ENCODE peak calls at places on chromosomes 1 and 21, in eight cellular contexts. T, R, N, V, Q, J, I and X are unnamed samples.

GRCh38 chr1:234601217-234602017 is 8.6 kb downstream of the IRF2BP2 start:
- DNase-seq in T (peak), R (peak), N (no peak), V (peak), Q (peak), J (no peak), I (peak), X (no peak)

GRCh38 chr1:77652179-77652745 is 30.2 kb downstream of the ZZZ3 start:
- DNase-seq in T (no peak), R (no peak), N (no peak), V (peak), Q (no peak), J (no peak), I (peak), X (no peak)

GRCh38 chr1:191368891-191369654 is 789.2 kb upstream of the RGS18 start:
- DNase-seq in T (peak), R (no peak), N (no peak), V (no peak), Q (no peak), J (no peak), I (no peak), X (no peak)

GRCh38 chr1:119010201-119010600 is 22.1 kb upstream of the TBX15 start:
- DNase-seq in T (no peak), R (no peak), N (no peak), V (peak), Q (no peak), J (no peak), I (peak), X (no peak)

GRCh38 chr1:156062189-156062588 is 1.2 kb downstream of the RAB25 start:
- DNase-seq in T (no peak), R (no peak), N (no peak), V (no peak), Q (peak), J (no peak), I (peak), X (no peak)

GRCh38 chr1:15870421-15870820 is 22.9 kb downstream of the SPEN start:
- DNase-seq in T (no peak), R (no peak), N (no peak), V (peak), Q (no peak), J (no peak), I (no peak), X (no peak)

GRCh38 chr1:70807088-70807664 is 240.4 kb downstream of the PTGER3 start:
- DNase-seq in T (no peak), R (no peak), N (no peak), V (no peak), Q (no peak), J (no peak), I (no peak), X (no peak)

GRCh38 chr1:181396811-181397210 is 86.5 kb upstream of the CACNA1E start:
- DNase-seq in T (no peak), R (no peak), N (no peak), V (no peak), Q (no peak), J (no peak), I (no peak), X (no peak)

GRCh38 chr1:248695451-248696132 is 7.0 kb downstream of the OR14I1 start:
- DNase-seq in T (no peak), R (no peak), N (no peak), V (peak), Q (no peak), J (no peak), I (peak), X (no peak)

GRCh38 chr1:35559317-35559944 is 1.8 kb downstream of the NCDN start:
- DNase-seq in T (no peak), R (no peak), N (no peak), V (no peak), Q (no peak), J (no peak), I (no peak), X (no peak)

GRCh38 chr1:222817529-222817928 is 2.7 kb downstream of the DISP1 start:
- DNase-seq in T (peak), R (no peak), N (no peak), V (peak), Q (peak), J (peak), I (peak), X (peak)

GRCh38 chr1:178818416-178818815 is 52.5 kb downstream of the ANGPTL1 start:
- DNase-seq in T (no peak), R (no peak), N (no peak), V (peak), Q (peak), J (no peak), I (peak), X (no peak)

GRCh38 chr1:206544562-206545257 is 37.4 kb downstream of the RASSF5 start:
- DNase-seq in T (peak), R (peak), N (peak), V (peak), Q (peak), J (peak), I (peak), X (peak)

GRCh38 chr1:28437260-28437923 is 67.9 kb downstream of the PHACTR4 start:
- DNase-seq in T (peak), R (no peak), N (no peak), V (peak), Q (peak), J (peak), I (peak), X (no peak)

GRCh38 chr1:7687411-7687810 is 83.7 kb upstream of the VAMP3 start:
- DNase-seq in T (no peak), R (no peak), N (no peak), V (no peak), Q (no peak), J (no peak), I (no peak), X (no peak)

GRCh38 chr1:222736972-222737371 is at the start of gene FAM177B:
- DNase-seq in T (no peak), R (no peak), N (no peak), V (no peak), Q (peak), J (no peak), I (no peak), X (no peak)

GRCh38 chr1:234778215-234779159 is 168.5 kb upstream of the IRF2BP2 start:
- DNase-seq in T (peak), R (peak), N (peak), V (no peak), Q (peak), J (no peak), I (no peak), X (no peak)

GRCh38 chr1:208595745-208596144 is 351.6 kb upstream of the PLXNA2 start:
- DNase-seq in T (no peak), R (no peak), N (no peak), V (no peak), Q (peak), J (no peak), I (peak), X (no peak)

GRCh38 chr21:45893166-45894106 is 88.1 kb upstream of the COL6A1 start:
- DNase-seq in T (no peak), R (no peak), N (peak), V (no peak), Q (no peak), J (no peak), I (no peak), X (no peak)

GRCh38 chr1:6985528-6986276 is 200.4 kb downstream of the CAMTA1 start:
- DNase-seq in T (no peak), R (no peak), N (no peak), V (no peak), Q (no peak), J (no peak), I (no peak), X (no peak)

GRCh38 chr1:147238053-147238902 is 4.2 kb upstream of the CHD1L start:
- DNase-seq in T (no peak), R (no peak), N (no peak), V (no peak), Q (peak), J (no peak), I (no peak), X (no peak)

GRCh38 chr1:33454646-33455282 is 17.7 kb upstream of the ZSCAN20 start:
- DNase-seq in T (no peak), R (no peak), N (no peak), V (no peak), Q (no peak), J (no peak), I (peak), X (no peak)

GRCh38 chr21:32572574-32573420 is 12.5 kb downstream of the TCP10L start:
- DNase-seq in T (no peak), R (no peak), N (no peak), V (no peak), Q (no peak), J (no peak), I (no peak), X (no peak)

GRCh38 chr1:40315239-40315794 is 1.8 kb downstream of the COL9A2 start:
- DNase-seq in T (peak), R (peak), N (peak), V (peak), Q (peak), J (peak), I (peak), X (peak)

GRCh38 chr1:24284156-24284471 is 35.0 kb upstream of the GRHL3 start:
- DNase-seq in T (no peak), R (no peak), N (no peak), V (no peak), Q (no peak), J (peak), I (peak), X (no peak)

GRCh38 chr1:241990040-241990439 is 8.9 kb downstream of the MAP1LC3C start:
- DNase-seq in T (no peak), R (peak), N (peak), V (peak), Q (peak), J (peak), I (peak), X (no peak)

GRCh38 chr1:11940260-11940921 is 5.9 kb downstream of the PLOD1 start:
- DNase-seq in T (no peak), R (no peak), N (no peak), V (no peak), Q (peak), J (no peak), I (no peak), X (no peak)

GRCh38 chr1:14263207-14263606 is 335.3 kb upstream of the KAZN start:
- DNase-seq in T (no peak), R (no peak), N (no peak), V (no peak), Q (no peak), J (no peak), I (no peak), X (no peak)

GRCh38 chr21:34073749-34074282 is 438 bp downstream of the MRPS6 start:
- DNase-seq in T (peak), R (peak), N (peak), V (no peak), Q (peak), J (no peak), I (no peak), X (peak)

GRCh38 chr1:21329209-21329844 is 39.1 kb upstream of the ECE1 start:
- DNase-seq in T (no peak), R (peak), N (no peak), V (no peak), Q (peak), J (peak), I (no peak), X (no peak)

GRCh38 chr1:1199961-1200875 is 6.2 kb downstream of the TNFRSF18 start:
- DNase-seq in T (no peak), R (peak), N (peak), V (no peak), Q (no peak), J (no peak), I (no peak), X (no peak)

GRCh38 chr1:151512801-151513625 is 1.8 kb downstream of the CGN start:
- DNase-seq in T (peak), R (peak), N (no peak), V (no peak), Q (peak), J (no peak), I (no peak), X (no peak)

GRCh38 chr1:226255380-226255779 is 31.9 kb downstream of the MIXL1 start:
- DNase-seq in T (no peak), R (no peak), N (no peak), V (peak), Q (no peak), J (no peak), I (peak), X (no peak)

GRCh38 chr21:44509539-44509938 is 30.5 kb downstream of the KRTAP10-1 start:
- DNase-seq in T (peak), R (no peak), N (no peak), V (no peak), Q (no peak), J (peak), I (no peak), X (peak)
- TF ChIP-seq CTCF in T (no peak), R (peak), N (no peak), V (no peak), Q (no peak), J (peak), I (no peak), X (peak)

GRCh38 chr1:244231193-244231571 is 180.1 kb downstream of the ZBTB18 start:
- DNase-seq in T (no peak), R (peak), N (no peak), V (peak), Q (no peak), J (no peak), I (peak), X (no peak)

GRCh38 chr1:244236101-244236500 is 185.0 kb downstream of the ZBTB18 start:
- DNase-seq in T (no peak), R (no peak), N (no peak), V (no peak), Q (no peak), J (no peak), I (peak), X (no peak)

GRCh38 chr1:244230470-244230869 is 179.4 kb downstream of the ZBTB18 start:
- DNase-seq in T (no peak), R (no peak), N (no peak), V (no peak), Q (no peak), J (no peak), I (no peak), X (no peak)

GRCh38 chr1:244234009-244234643 is 183.0 kb downstream of the ZBTB18 start:
- DNase-seq in T (peak), R (peak), N (no peak), V (no peak), Q (no peak), J (no peak), I (no peak), X (peak)

GRCh38 chr1:244231572-244232315 is 180.7 kb downstream of the ZBTB18 start:
- DNase-seq in T (peak), R (peak), N (peak), V (peak), Q (no peak), J (no peak), I (peak), X (no peak)
- H3K4me3 ChIP-seq in T (peak), R (no peak), N (no peak), V (no peak), Q (no peak), J (no peak), I (peak), X (no peak)

DNA sequence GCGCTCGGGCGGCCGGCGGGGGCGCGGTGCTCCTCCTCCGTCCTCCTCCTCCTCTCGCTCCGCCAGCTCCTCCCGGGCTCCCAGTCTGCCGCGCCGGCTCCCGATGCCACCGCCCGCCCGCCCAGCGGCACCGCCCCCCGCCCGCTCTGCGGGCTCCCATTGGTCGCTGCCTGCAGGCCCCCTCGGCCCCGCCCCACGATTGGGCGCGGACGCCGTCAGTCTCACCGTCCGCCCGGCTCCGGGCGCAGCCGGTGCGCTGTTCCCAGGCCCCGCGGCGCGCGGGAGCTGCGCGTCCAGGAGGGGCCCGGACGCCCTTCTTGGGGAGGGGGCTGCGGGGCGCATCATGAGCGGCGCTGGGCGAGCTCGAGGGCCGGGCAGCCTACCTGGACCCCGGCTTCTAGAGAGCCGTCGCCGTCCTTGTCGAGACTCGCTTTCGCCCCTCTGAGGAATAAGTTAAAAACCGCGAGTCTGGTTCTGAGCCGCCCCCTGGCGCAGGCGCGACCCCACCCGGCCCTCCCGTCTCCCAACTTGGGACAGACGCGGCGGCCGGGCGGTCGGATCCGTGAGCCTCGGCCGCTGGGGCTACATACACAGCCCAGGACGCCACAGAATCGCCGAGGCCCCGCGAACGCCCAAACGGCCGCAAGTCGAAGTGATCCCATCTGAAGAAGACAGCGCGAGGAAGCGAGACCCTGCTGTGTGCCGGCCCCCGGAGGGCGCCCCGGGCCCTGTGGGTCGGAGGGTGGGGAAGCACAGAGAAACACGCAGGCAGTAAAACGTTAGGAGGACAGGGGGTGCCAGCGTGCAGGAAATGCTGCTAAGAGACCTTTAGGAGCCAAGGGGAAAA is at the start of gene SIPA1L2:
- DNase-seq in T (peak), R (peak), N (peak), V (peak), Q (peak), J (peak), I (peak), X (peak)
- TF ChIP-seq CTCF in T (peak), R (peak), N (peak), V (peak), Q (peak), J (peak), I (peak), X (peak)

GRCh38 chr1:196607940-196608339 is 300 bp downstream of the KCNT2 start:
- DNase-seq in T (no peak), R (peak), N (no peak), V (no peak), Q (peak), J (no peak), I (peak), X (no peak)

GRCh38 chr1:196609114-196609737 is 986 bp upstream of the KCNT2 start:
- DNase-seq in T (no peak), R (peak), N (peak), V (peak), Q (no peak), J (no peak), I (no peak), X (peak)

GRCh38 chr1:196611873-196612272 is 3.6 kb upstream of the KCNT2 start:
- DNase-seq in T (no peak), R (peak), N (no peak), V (no peak), Q (no peak), J (no peak), I (no peak), X (no peak)

GRCh38 chr1:196603651-196604050 is 4.6 kb downstream of the KCNT2 start:
- DNase-seq in T (no peak), R (no peak), N (no peak), V (no peak), Q (no peak), J (no peak), I (no peak), X (no peak)

GRCh38 chr1:196608401-196609113 is at the start of gene KCNT2:
- DNase-seq in T (no peak), R (peak), N (peak), V (peak), Q (peak), J (no peak), I (peak), X (no peak)
- H3K4me3 ChIP-seq in T (no peak), R (peak), N (peak), V (peak), Q (peak), J (no peak), I (peak), X (no peak)

GRCh38 chr1:185450917-185451316 is 133.9 kb upstream of the IVNS1ABP start:
- DNase-seq in T (no peak), R (peak), N (no peak), V (no peak), Q (no peak), J (no peak), I (no peak), X (no peak)

GRCh38 chr1:185448591-185449186 is 131.6 kb upstream of the IVNS1ABP start:
- DNase-seq in T (no peak), R (no peak), N (no peak), V (no peak), Q (no peak), J (no peak), I (peak), X (no peak)

GRCh38 chr1:185446131-185446530 is 129.1 kb upstream of the IVNS1ABP start:
- DNase-seq in T (no peak), R (no peak), N (no peak), V (no peak), Q (no peak), J (no peak), I (no peak), X (no peak)

GRCh38 chr1:185450123-185450788 is 133.2 kb upstream of the IVNS1ABP start:
- DNase-seq in T (no peak), R (no peak), N (no peak), V (no peak), Q (no peak), J (no peak), I (no peak), X (no peak)

DNA sequence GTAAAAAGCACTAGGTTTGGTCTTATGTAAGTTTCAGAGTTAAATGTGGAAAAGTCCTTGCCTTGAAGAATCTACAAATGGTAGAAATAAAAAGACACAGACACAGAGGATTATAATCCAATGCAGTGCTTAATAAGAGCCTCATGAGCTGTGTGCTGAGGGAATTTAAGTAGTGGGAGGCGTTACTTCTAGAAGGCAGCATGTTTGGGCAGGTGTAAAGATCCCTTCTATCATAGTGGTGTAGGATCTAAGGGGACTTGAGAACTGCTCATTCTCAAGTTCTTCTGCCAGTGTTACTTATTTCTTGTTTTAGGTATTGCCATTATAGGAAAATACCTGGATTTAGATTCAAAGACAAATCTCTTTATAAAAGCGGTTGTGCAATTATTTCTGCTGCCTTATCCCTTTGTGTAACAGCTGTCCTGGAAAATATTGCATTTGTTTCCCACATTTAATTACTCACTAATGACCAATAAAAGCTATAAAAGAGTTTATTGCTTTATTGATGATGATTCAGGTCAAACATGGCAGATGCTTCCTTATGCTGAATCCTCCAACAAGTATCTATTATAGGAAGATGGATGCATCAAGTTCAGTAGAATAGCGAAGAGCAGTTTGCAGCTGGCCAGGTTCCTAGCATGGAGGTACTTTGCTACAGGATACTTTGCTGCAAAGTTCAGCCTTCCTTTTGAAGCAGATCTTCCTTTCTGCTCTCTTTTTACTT is 132.5 kb upstream of the IVNS1ABP start:
- DNase-seq in T (no peak), R (no peak), N (no peak), V (no peak), Q (no peak), J (no peak), I (no peak), X (no peak)
- TF ChIP-seq CTCF in T (no peak), R (no peak), N (no peak), V (no peak), Q (no peak), J (no peak), I (no peak), X (no peak)

GRCh38 chr1:153616144-153616884 is at the start of gene S100A14:
- DNase-seq in T (no peak), R (no peak), N (peak), V (no peak), Q (peak), J (peak), I (no peak), X (no peak)
- H3K4me3 ChIP-seq in T (no peak), R (no peak), N (no peak), V (no peak), Q (peak), J (peak), I (no peak), X (no peak)